ENCODE peak calls at places on chromosome 17, in five cellular contexts. C, A, B, S and J are unnamed samples.

GRCh38 chr17:32156656-32157055 is 14.4 kb downstream of the RHOT1 start:
- DNase-seq in C (no peak), A (no peak), B (no peak), S (no peak), J (no peak)

GRCh38 chr17:62674363-62674739 is 46.9 kb downstream of the MRC2 start:
- DNase-seq in C (no peak), A (no peak), B (no peak), S (no peak), J (no peak)

GRCh38 chr17:33603794-33604193 is 310.7 kb upstream of the ASIC2 start:
- DNase-seq in C (no peak), A (no peak), B (no peak), S (no peak), J (no peak)

GRCh38 chr17:81386646-81387234 is 8.5 kb upstream of the BAHCC1 start:
- DNase-seq in C (no peak), A (no peak), B (no peak), S (no peak), J (no peak)

GRCh38 chr17:72349011-72349410 is 228.2 kb downstream of the SOX9 start:
- DNase-seq in C (peak), A (no peak), B (no peak), S (no peak), J (no peak)

GRCh38 chr17:8185580-8186445 is 4.2 kb downstream of the BORCS6 start:
- DNase-seq in C (peak), A (peak), B (peak), S (peak), J (peak)

GRCh38 chr17:40646791-40647548 is 648 bp downstream of the SMARCE1 start:
- DNase-seq in C (peak), A (peak), B (peak), S (peak), J (peak)

GRCh38 chr17:48814504-48814903 is 2.5 kb downstream of the TTLL6 start:
- DNase-seq in C (no peak), A (peak), B (peak), S (peak), J (no peak)

GRCh38 chr17:16352838-16353701 is at the start of gene CENPV:
- DNase-seq in C (peak), A (peak), B (no peak), S (peak), J (peak)

GRCh38 chr17:73950515-73950914 is 253.0 kb upstream of the RPL38 start:
- DNase-seq in C (no peak), A (no peak), B (no peak), S (no peak), J (no peak)

GRCh38 chr17:83160443-83161297 is 81.3 kb downstream of the METRNL start:
- DNase-seq in C (no peak), A (no peak), B (no peak), S (no peak), J (no peak)

GRCh38 chr17:9790889-9791876 is at the start of gene DHRS7C:
- DNase-seq in C (no peak), A (no peak), B (no peak), S (no peak), J (no peak)